ENCODE peak calls at places on chromosomes 7 and 10, in four cellular contexts. P is CD4-positive, alpha-beta T cell; L is amniotic stem cell; B is mesenchymal stem cell. Q is an unnamed sample.

GRCh38 chr10:69644658-69645295 is 14.7 kb downstream of the FAM241B start:
- DNase-seq in P (no peak), L (peak), B (peak), Q (peak)

GRCh38 chr7:92749327-92749730 is 87.0 kb downstream of the CDK6 start:
- DNase-seq in P (no peak), L (no peak), B (peak), Q (no peak)

GRCh38 chr7:152344253-152344652 is 91.5 kb downstream of the KMT2C start:
- DNase-seq in P (no peak), L (no peak), B (peak), Q (no peak)

GRCh38 chr7:74256446-74257408 is 2.5 kb upstream of the RFC2 start:
- DNase-seq in P (no peak), L (no peak), B (peak), Q (no peak)

GRCh38 chr7:130893441-130893894 is 159.5 kb upstream of the KLF14 start:
- DNase-seq in P (no peak), L (peak), B (peak), Q (no peak)

GRCh38 chr7:1242601-1243289 is 10.1 kb downstream of the UNCX start:
- DNase-seq in P (no peak), L (no peak), B (no peak), Q (no peak)

GRCh38 chr10:52621635-52622079 is 150.9 kb downstream of the MBL2 start:
- DNase-seq in P (no peak), L (no peak), B (no peak), Q (no peak)

GRCh38 chr7:20200965-20201364 is 16.2 kb downstream of the MACC1 start:
- DNase-seq in P (no peak), L (no peak), B (no peak), Q (no peak)

Q was measured in AG04450.